ENCODE peak calls at places on chromosomes 7 and 10, in seven cellular contexts. Q is endothelial cell, Y is choroid plexus epithelial cell, N is PC-9, B is BE2C, S is HCT116, G is transverse colon. I is an unnamed sample.

GRCh38 chr7:139602143-139602722 is 78.7 kb downstream of the CLEC2L start:
- DNase-seq in Q (no peak), Y (peak; percentile 72), N (no peak), B (no peak), S (peak; percentile 15), G (no peak), I (peak; percentile 26)

GRCh38 chr7:99167072-99167471 is 23.2 kb upstream of the SMURF1 start:
- DNase-seq in Q (no peak), Y (no peak), N (no peak), B (no peak), S (no peak), G (no peak), I (no peak)

GRCh38 chr10:131781791-131782190 is 119.0 kb upstream of the PPP2R2D start:
- DNase-seq in Q (no peak), Y (no peak), N (no peak), B (no peak), S (no peak), G (no peak), I (no peak)

GRCh38 chr7:152462995-152463713 is 27.4 kb upstream of the KMT2C start:
- DNase-seq in Q (no peak), Y (peak; percentile 68), N (peak; percentile 45), B (no peak), S (no peak), G (no peak), I (no peak)

GRCh38 chr10:12961416-12961815 is 40.1 kb downstream of the CCDC3 start:
- DNase-seq in Q (no peak), Y (no peak), N (no peak), B (no peak), S (no peak), G (no peak), I (no peak)

GRCh38 chr7:154916381-154917213 is 86.3 kb downstream of the PAXIP1 start:
- DNase-seq in Q (no peak), Y (no peak), N (no peak), B (no peak), S (no peak), G (no peak), I (no peak)

GRCh38 chr7:29883462-29884398 is 77.4 kb downstream of the WIPF3 start:
- DNase-seq in Q (no peak), Y (no peak), N (no peak), B (no peak), S (no peak), G (peak; percentile 23), I (no peak)

GRCh38 chr10:43115881-43116595 is 22.2 kb upstream of the CSGALNACT2 start:
- DNase-seq in Q (no peak), Y (no peak), N (no peak), B (no peak), S (no peak), G (no peak), I (no peak)

GRCh38 chr7:2641406-2642393 is 9.9 kb downstream of the TTYH3 start:
- DNase-seq in Q (peak; percentile 73), Y (peak; percentile 96), N (no peak), B (peak; percentile 84), S (no peak), G (peak; percentile 74), I (no peak)

GRCh38 chr7:89661876-89662275 is 492.4 kb upstream of the STEAP1 start:
- DNase-seq in Q (no peak), Y (no peak), N (no peak), B (no peak), S (no peak), G (no peak), I (no peak)

GRCh38 chr7:77415474-77415821 is 701 bp downstream of the GSAP start:
- DNase-seq in Q (no peak), Y (no peak), N (no peak), B (no peak), S (no peak), G (peak; percentile 48), I (no peak)

GRCh38 chr10:43372751-43373445 is 1.5 kb downstream of the FXYD4 start:
- DNase-seq in Q (no peak), Y (no peak), N (no peak), B (no peak), S (no peak), G (no peak), I (no peak)

DNA sequence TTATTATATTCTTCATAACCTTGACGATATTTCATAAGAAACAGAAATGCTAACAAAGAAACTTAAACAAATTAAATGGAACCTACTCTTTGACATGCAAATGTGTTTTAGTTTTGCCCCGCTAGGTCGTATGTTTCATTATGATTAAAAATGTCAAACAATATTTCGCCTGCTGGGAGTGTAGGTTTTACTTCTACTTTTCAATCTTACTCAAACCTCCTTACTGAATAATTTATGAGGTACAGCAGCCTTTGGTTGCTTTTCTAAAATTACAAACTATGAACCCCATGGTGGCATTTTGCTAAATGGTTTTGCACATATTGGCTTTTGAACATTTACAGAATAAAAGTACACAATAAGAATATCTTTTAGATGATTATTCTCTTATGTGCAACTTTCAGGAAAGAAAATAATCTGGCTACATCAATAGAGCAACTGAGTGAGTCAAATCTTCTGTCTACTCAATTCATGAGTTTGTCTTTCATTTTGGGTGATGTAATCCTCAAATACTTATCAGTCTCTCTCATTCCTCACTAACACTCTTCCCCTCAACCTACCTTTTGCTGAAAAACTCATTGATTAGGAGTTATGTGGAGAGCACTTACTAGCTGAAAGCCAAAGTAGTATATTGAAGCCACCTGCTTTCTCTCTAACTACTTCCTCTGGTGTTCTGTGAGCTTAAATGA is 1226.4 kb downstream of the XPNPEP1 start:
- DNase-seq in Q (no peak), Y (no peak), N (no peak), B (no peak), S (no peak), G (no peak), I (no peak)
- TF ChIP-seq CTCF in Q (no peak), Y (no peak), N (no peak), B (no peak), S (no peak), G (no peak), I (no peak)

GRCh38 chr7:120553497-120553896 is 280.5 kb downstream of the KCND2 start:
- DNase-seq in Q (no peak), Y (no peak), N (no peak), B (no peak), S (no peak), G (no peak), I (no peak)

GRCh38 chr7:120550494-120551048 is 277.6 kb downstream of the KCND2 start:
- DNase-seq in Q (no peak), Y (peak; percentile 71), N (no peak), B (no peak), S (no peak), G (no peak), I (peak; percentile 43)

DNA sequence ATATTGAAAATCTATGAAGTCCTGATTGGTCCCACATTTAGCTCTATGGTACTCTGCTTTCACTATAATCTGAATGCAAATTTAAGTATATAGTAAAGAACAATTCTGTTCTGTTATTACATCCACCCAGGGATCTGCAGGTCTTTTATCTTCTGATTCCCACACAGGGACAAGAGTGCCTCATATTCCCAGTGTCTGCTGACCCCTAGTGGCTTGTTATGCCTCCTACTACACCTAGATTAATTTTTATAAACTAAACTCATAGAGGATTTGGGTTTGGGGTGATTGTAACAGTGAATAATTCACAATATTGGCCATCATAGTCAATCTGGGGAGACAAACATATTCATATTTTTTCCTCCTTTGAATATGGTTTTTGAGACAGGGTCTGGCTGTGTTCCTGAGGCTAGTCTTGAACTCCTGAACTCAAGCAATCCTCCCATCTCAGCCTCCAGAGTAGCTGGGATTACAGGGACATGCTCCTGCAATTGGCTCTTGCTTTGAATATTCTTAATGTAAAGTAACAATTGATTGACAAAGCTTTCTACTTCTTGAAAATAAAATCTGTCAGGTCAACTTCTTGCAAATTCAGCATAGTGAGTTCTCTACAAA is 282.1 kb downstream of the KCND2 start:
- DNase-seq in Q (peak; percentile 61), Y (peak; percentile 80), N (peak; percentile 42), B (peak; percentile 46), S (peak; percentile 47), G (no peak), I (peak; percentile 61)
- TF ChIP-seq CTCF in Q (peak; percentile 69), Y (peak; percentile 85), N (peak; percentile 90), B (peak; percentile 62), S (peak; percentile 69), G (peak; percentile 51), I (peak; percentile 72)

GRCh38 chr7:101094376-101094775 is 9.1 kb downstream of the TRIM56 start:
- DNase-seq in Q (no peak), Y (no peak), N (no peak), B (no peak), S (no peak), G (no peak), I (no peak)

GRCh38 chr7:101096957-101097347 is 11.7 kb downstream of the TRIM56 start:
- DNase-seq in Q (no peak), Y (no peak), N (no peak), B (no peak), S (no peak), G (no peak), I (no peak)

GRCh38 chr7:101096331-101096956 is 11.2 kb downstream of the TRIM56 start:
- DNase-seq in Q (no peak), Y (no peak), N (no peak), B (no peak), S (no peak), G (no peak), I (no peak)

GRCh38 chr7:101093907-101094306 is 8.6 kb downstream of the TRIM56 start:
- DNase-seq in Q (no peak), Y (peak; percentile 72), N (no peak), B (no peak), S (no peak), G (no peak), I (no peak)

GRCh38 chr7:101094791-101095375 is 9.6 kb downstream of the TRIM56 start:
- DNase-seq in Q (peak; percentile 60), Y (peak; percentile 78), N (no peak), B (peak; percentile 63), S (no peak), G (peak; percentile 62), I (no peak)
- TF ChIP-seq CTCF in Q (peak; percentile 74), Y (peak; percentile 87), N (peak; percentile 74), B (peak; percentile 78), S (no peak), G (peak; percentile 67), I (peak; percentile 57)

GRCh38 chr7:114959931-114960330 is 38.0 kb downstream of the MDFIC start:
- DNase-seq in Q (no peak), Y (peak; percentile 79), N (no peak), B (no peak), S (no peak), G (no peak), I (no peak)

GRCh38 chr7:114952296-114952695 is 30.4 kb downstream of the MDFIC start:
- DNase-seq in Q (no peak), Y (no peak), N (no peak), B (no peak), S (no peak), G (no peak), I (no peak)

GRCh38 chr7:114956702-114957101 is 34.8 kb downstream of the MDFIC start:
- DNase-seq in Q (no peak), Y (no peak), N (no peak), B (no peak), S (no peak), G (no peak), I (no peak)

GRCh38 chr7:114953724-114954123 is 31.8 kb downstream of the MDFIC start:
- DNase-seq in Q (no peak), Y (no peak), N (no peak), B (no peak), S (no peak), G (no peak), I (no peak)

DNA sequence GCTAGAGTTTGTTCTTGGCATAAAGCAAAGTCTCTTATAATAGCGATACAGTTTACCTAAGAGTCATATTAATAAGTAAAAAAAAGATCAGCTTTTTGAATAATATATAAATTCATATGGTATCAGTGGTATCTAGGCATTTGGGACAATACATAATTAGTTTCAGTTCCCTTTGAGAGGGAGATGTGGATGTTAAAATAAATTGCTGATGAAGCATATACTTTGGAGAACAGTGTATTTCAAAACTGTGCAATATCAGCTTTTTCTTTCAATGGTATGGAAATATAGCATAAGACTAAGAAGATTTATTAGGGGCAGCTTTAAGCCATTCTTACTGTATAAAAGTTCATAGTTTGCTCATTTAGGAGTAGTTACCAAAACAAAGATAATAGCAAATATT is 35.5 kb downstream of the MDFIC start:
- DNase-seq in Q (no peak), Y (no peak), N (no peak), B (no peak), S (no peak), G (no peak), I (no peak)
- TF ChIP-seq CTCF in Q (no peak), Y (no peak), N (no peak), B (no peak), S (no peak), G (no peak), I (no peak)